ENCODE peak calls at places on chromosomes 2 and 18, in eight cellular contexts. One of them, this sample, is unnamed.

GRCh38 chr2:210224660-210225460 is at the start of gene ACADL:
- DNase-seq in neuronal stem cell: peak; percentile 54
- DNase-seq in spleen: peak; percentile 70
- DNase-seq in left lung: peak; percentile 71
- DNase-seq in right lobe of liver: peak; percentile 88
- DNase-seq in mammary epithelial cell: peak; percentile 20
- DNase-seq in cardiac muscle cell: peak; percentile 21
- DNase-seq in colonic mucosa: peak; percentile 60
- DNase-seq in this sample: peak; percentile 60

GRCh38 chr18:58213445-58213844 is 169.4 kb downstream of the NEDD4L start:
- DNase-seq in left lung: no peak
- DNase-seq in cardiac muscle cell: peak; percentile 78
- DNase-seq in right lobe of liver: no peak
- DNase-seq in neuronal stem cell: no peak
- DNase-seq in mammary epithelial cell: peak; percentile 89
- DNase-seq in spleen: no peak
- DNase-seq in colonic mucosa: peak; percentile 16
- DNase-seq in this sample: no peak

GRCh38 chr2:239224249-239224605 is 176.6 kb downstream of the HDAC4 start:
- DNase-seq in cardiac muscle cell: no peak
- DNase-seq in mammary epithelial cell: no peak
- DNase-seq in colonic mucosa: no peak
- DNase-seq in left lung: no peak
- DNase-seq in neuronal stem cell: no peak
- DNase-seq in spleen: no peak
- DNase-seq in right lobe of liver: peak; percentile 51
- DNase-seq in this sample: no peak

GRCh38 chr2:86366651-86367500 is 29.4 kb upstream of the REEP1 start:
- DNase-seq in cardiac muscle cell: no peak
- DNase-seq in spleen: no peak
- DNase-seq in right lobe of liver: no peak
- DNase-seq in mammary epithelial cell: no peak
- DNase-seq in left lung: no peak
- DNase-seq in neuronal stem cell: no peak
- DNase-seq in colonic mucosa: no peak
- DNase-seq in this sample: no peak

GRCh38 chr2:23617167-23617787 is 232.3 kb downstream of the KLHL29 start:
- DNase-seq in spleen: peak; percentile 43
- DNase-seq in neuronal stem cell: no peak
- DNase-seq in colonic mucosa: no peak
- DNase-seq in right lobe of liver: no peak
- DNase-seq in cardiac muscle cell: peak; percentile 87
- DNase-seq in mammary epithelial cell: no peak
- DNase-seq in left lung: peak; percentile 61
- DNase-seq in this sample: peak; percentile 52

GRCh38 chr2:235146206-235146605 is 194.4 kb downstream of the SH3BP4 start:
- DNase-seq in neuronal stem cell: no peak
- DNase-seq in spleen: no peak
- DNase-seq in mammary epithelial cell: no peak
- DNase-seq in left lung: no peak
- DNase-seq in colonic mucosa: peak; percentile 9
- DNase-seq in right lobe of liver: peak; percentile 1
- DNase-seq in cardiac muscle cell: no peak
- DNase-seq in this sample: no peak

GRCh38 chr2:149330127-149331022 is at the start of gene LYPD6:
- DNase-seq in colonic mucosa: peak; percentile 79
- DNase-seq in spleen: no peak
- DNase-seq in mammary epithelial cell: peak; percentile 72
- DNase-seq in cardiac muscle cell: peak; percentile 78
- DNase-seq in left lung: peak; percentile 51
- DNase-seq in neuronal stem cell: peak; percentile 82
- DNase-seq in right lobe of liver: peak; percentile 85
- DNase-seq in this sample: peak; percentile 68

GRCh38 chr2:221502270-221502973 is 69.7 kb downstream of the EPHA4 start:
- DNase-seq in cardiac muscle cell: peak; percentile 81
- DNase-seq in mammary epithelial cell: peak; percentile 70
- DNase-seq in neuronal stem cell: no peak
- DNase-seq in colonic mucosa: no peak
- DNase-seq in left lung: no peak
- DNase-seq in right lobe of liver: no peak
- DNase-seq in spleen: no peak
- DNase-seq in this sample: no peak

GRCh38 chr2:222736301-222736700 is 64.8 kb downstream of the MOGAT1 start:
- DNase-seq in left lung: no peak
- DNase-seq in neuronal stem cell: no peak
- DNase-seq in mammary epithelial cell: no peak
- DNase-seq in spleen: no peak
- DNase-seq in colonic mucosa: no peak
- DNase-seq in cardiac muscle cell: peak; percentile 54
- DNase-seq in right lobe of liver: no peak
- DNase-seq in this sample: no peak

GRCh38 chr2:60053791-60054190 is 499.7 kb downstream of the BCL11A start:
- DNase-seq in cardiac muscle cell: no peak
- DNase-seq in right lobe of liver: no peak
- DNase-seq in neuronal stem cell: no peak
- DNase-seq in colonic mucosa: peak; percentile 43
- DNase-seq in left lung: no peak
- DNase-seq in mammary epithelial cell: peak; percentile 4
- DNase-seq in spleen: no peak
- DNase-seq in this sample: no peak

GRCh38 chr2:236352761-236353593 is 88.8 kb upstream of the ASB18 start:
- DNase-seq in spleen: no peak
- DNase-seq in right lobe of liver: no peak
- DNase-seq in cardiac muscle cell: peak; percentile 47
- DNase-seq in neuronal stem cell: peak; percentile 27
- DNase-seq in colonic mucosa: no peak
- DNase-seq in left lung: no peak
- DNase-seq in mammary epithelial cell: peak; percentile 9
- DNase-seq in this sample: no peak

GRCh38 chr2:224722250-224722649 is 6.1 kb upstream of the CCDC195 start:
- DNase-seq in left lung: no peak
- DNase-seq in right lobe of liver: no peak
- DNase-seq in mammary epithelial cell: no peak
- DNase-seq in spleen: no peak
- DNase-seq in colonic mucosa: no peak
- DNase-seq in cardiac muscle cell: peak; percentile 12
- DNase-seq in neuronal stem cell: no peak
- DNase-seq in this sample: no peak

GRCh38 chr2:121707344-121707919 is 29.2 kb downstream of the NIFK start:
- DNase-seq in colonic mucosa: peak; percentile 47
- DNase-seq in spleen: no peak
- DNase-seq in neuronal stem cell: no peak
- DNase-seq in right lobe of liver: no peak
- DNase-seq in mammary epithelial cell: no peak
- DNase-seq in left lung: no peak
- DNase-seq in cardiac muscle cell: no peak
- DNase-seq in this sample: no peak

GRCh38 chr2:18149660-18150246 is 271.3 kb downstream of the KCNS3 start:
- DNase-seq in mammary epithelial cell: peak; percentile 24
- DNase-seq in spleen: no peak
- DNase-seq in cardiac muscle cell: peak; percentile 61
- DNase-seq in left lung: no peak
- DNase-seq in right lobe of liver: no peak
- DNase-seq in neuronal stem cell: peak; percentile 14
- DNase-seq in colonic mucosa: no peak
- DNase-seq in this sample: no peak

GRCh38 chr2:174965551-174965950 is 39.6 kb downstream of the CHN1 start:
- DNase-seq in neuronal stem cell: no peak
- DNase-seq in right lobe of liver: no peak
- DNase-seq in cardiac muscle cell: no peak
- DNase-seq in left lung: no peak
- DNase-seq in spleen: no peak
- DNase-seq in mammary epithelial cell: no peak
- DNase-seq in colonic mucosa: no peak
- DNase-seq in this sample: no peak

GRCh38 chr2:53911434-53912189 is 51.8 kb upstream of the GPR75 start:
- DNase-seq in cardiac muscle cell: no peak
- DNase-seq in mammary epithelial cell: no peak
- DNase-seq in right lobe of liver: no peak
- DNase-seq in neuronal stem cell: no peak
- DNase-seq in colonic mucosa: no peak
- DNase-seq in spleen: no peak
- DNase-seq in left lung: no peak
- DNase-seq in this sample: no peak

GRCh38 chr2:230824406-230824978 is 40.2 kb upstream of the ITM2C start:
- DNase-seq in right lobe of liver: peak; percentile 58
- DNase-seq in colonic mucosa: peak; percentile 64
- DNase-seq in left lung: no peak
- DNase-seq in neuronal stem cell: peak; percentile 89
- DNase-seq in spleen: no peak
- DNase-seq in cardiac muscle cell: peak; percentile 89
- DNase-seq in mammary epithelial cell: peak; percentile 55
- DNase-seq in this sample: peak; percentile 72

GRCh38 chr2:147679664-147680502 is 164.9 kb upstream of the ACVR2A start:
- DNase-seq in spleen: no peak
- DNase-seq in colonic mucosa: no peak
- DNase-seq in neuronal stem cell: no peak
- DNase-seq in right lobe of liver: no peak
- DNase-seq in mammary epithelial cell: no peak
- DNase-seq in left lung: no peak
- DNase-seq in cardiac muscle cell: no peak
- DNase-seq in this sample: no peak

GRCh38 chr18:53153281-53153680 is 813.3 kb downstream of the DCC start:
- DNase-seq in right lobe of liver: no peak
- DNase-seq in colonic mucosa: no peak
- DNase-seq in neuronal stem cell: no peak
- DNase-seq in left lung: no peak
- DNase-seq in cardiac muscle cell: peak; percentile 0
- DNase-seq in spleen: no peak
- DNase-seq in mammary epithelial cell: no peak
- DNase-seq in this sample: peak; percentile 2

GRCh38 chr2:217064234-217065103 is 204.6 kb upstream of the TNP1 start:
- DNase-seq in spleen: no peak
- DNase-seq in left lung: no peak
- DNase-seq in neuronal stem cell: peak; percentile 69
- DNase-seq in cardiac muscle cell: peak; percentile 69
- DNase-seq in mammary epithelial cell: no peak
- DNase-seq in right lobe of liver: no peak
- DNase-seq in colonic mucosa: no peak
- DNase-seq in this sample: no peak

GRCh38 chr18:10122116-10122515 is 208.3 kb downstream of the VAPA start:
- DNase-seq in mammary epithelial cell: no peak
- DNase-seq in cardiac muscle cell: peak; percentile 86
- DNase-seq in neuronal stem cell: no peak
- DNase-seq in left lung: no peak
- DNase-seq in spleen: no peak
- DNase-seq in colonic mucosa: no peak
- DNase-seq in right lobe of liver: no peak
- DNase-seq in this sample: no peak

GRCh38 chr2:229591611-229592010 is 122.7 kb downstream of the DNER start:
- DNase-seq in mammary epithelial cell: no peak
- DNase-seq in neuronal stem cell: no peak
- DNase-seq in colonic mucosa: no peak
- DNase-seq in left lung: no peak
- DNase-seq in right lobe of liver: no peak
- DNase-seq in cardiac muscle cell: no peak
- DNase-seq in spleen: no peak
- DNase-seq in this sample: no peak

GRCh38 chr2:232522855-232523681 is 2.9 kb downstream of the PRSS56 start:
- DNase-seq in spleen: no peak
- DNase-seq in left lung: no peak
- DNase-seq in neuronal stem cell: no peak
- DNase-seq in colonic mucosa: no peak
- DNase-seq in cardiac muscle cell: no peak
- DNase-seq in right lobe of liver: no peak
- DNase-seq in mammary epithelial cell: peak; percentile 11
- DNase-seq in this sample: no peak
- H3K4me1 ChIP-seq in spleen: peaks cover 35% of the 10 kb centered on the region
- H3K4me1 ChIP-seq in left lung: peaks cover 28% of the 10 kb centered on the region
- H3K4me1 ChIP-seq in neuronal stem cell: peaks cover 13% of the 10 kb centered on the region
- H3K4me1 ChIP-seq in colonic mucosa: peaks cover 3% of the 10 kb centered on the region
- H3K4me1 ChIP-seq in cardiac muscle cell: peaks cover 2% of the 10 kb centered on the region
- H3K4me1 ChIP-seq in right lobe of liver: no peaks in the 10 kb centered on the region
- H3K4me1 ChIP-seq in mammary epithelial cell: peaks cover 17% of the 10 kb centered on the region
- H3K4me1 ChIP-seq in this sample: peaks cover 6% of the 10 kb centered on the region

GRCh38 chr2:130728007-130728454 is 839 bp upstream of the GPR148 start:
- DNase-seq in mammary epithelial cell: no peak
- DNase-seq in left lung: no peak
- DNase-seq in right lobe of liver: no peak
- DNase-seq in cardiac muscle cell: peak; percentile 21
- DNase-seq in neuronal stem cell: no peak
- DNase-seq in colonic mucosa: peak; percentile 31
- DNase-seq in spleen: peak; percentile 80
- DNase-seq in this sample: no peak
- H3K4me1 ChIP-seq in mammary epithelial cell: peaks cover 20% of the 10 kb centered on the region
- H3K4me1 ChIP-seq in left lung: peaks cover 14% of the 10 kb centered on the region
- H3K4me1 ChIP-seq in right lobe of liver: no peaks in the 10 kb centered on the region
- H3K4me1 ChIP-seq in cardiac muscle cell: peaks cover 9% of the 10 kb centered on the region
- H3K4me1 ChIP-seq in neuronal stem cell: peaks cover 8% of the 10 kb centered on the region
- H3K4me1 ChIP-seq in colonic mucosa: peaks cover 8% of the 10 kb centered on the region
- H3K4me1 ChIP-seq in spleen: peaks cover 23% of the 10 kb centered on the region
- H3K4me1 ChIP-seq in this sample: no peaks in the 10 kb centered on the region

DNA sequence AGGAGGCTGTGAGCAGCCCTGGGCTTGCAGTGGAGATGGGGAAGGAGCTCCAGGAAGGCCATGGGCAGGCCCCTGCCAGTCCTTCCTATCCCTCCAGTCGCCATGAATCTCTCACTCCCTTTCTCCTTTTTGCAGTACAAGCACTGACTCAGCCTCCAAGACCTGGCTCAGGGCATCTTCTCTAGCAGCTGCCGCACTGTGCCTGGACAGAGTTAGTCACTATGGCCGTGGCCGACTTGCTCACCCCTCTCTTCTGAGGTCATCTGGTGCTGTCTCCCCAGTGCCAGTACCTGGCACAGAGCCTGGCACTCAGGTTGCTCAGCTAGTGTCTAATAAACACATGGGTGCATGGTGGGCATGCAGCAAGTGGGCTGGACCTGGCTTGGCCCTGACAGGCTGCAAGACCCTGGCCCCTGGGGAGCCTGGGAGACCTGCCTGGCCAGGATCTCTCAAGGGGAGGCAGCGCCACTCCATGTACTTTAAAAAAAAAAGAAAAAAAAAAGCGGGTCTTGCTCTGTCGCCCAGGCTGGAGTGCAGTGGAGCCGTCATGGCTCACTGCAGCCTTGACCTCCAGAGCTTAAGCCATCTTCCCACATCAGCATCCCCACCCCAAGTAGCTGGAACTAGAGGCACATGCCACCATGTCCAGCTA is 29.3 kb upstream of the SEMA4C start:
- DNase-seq in spleen: no peak
- DNase-seq in left lung: no peak
- DNase-seq in right lobe of liver: no peak
- DNase-seq in cardiac muscle cell: no peak
- DNase-seq in colonic mucosa: no peak
- DNase-seq in neuronal stem cell: no peak
- DNase-seq in mammary epithelial cell: peak; percentile 68
- DNase-seq in this sample: no peak
- H3K4me1 ChIP-seq in spleen: peaks cover 69% of the 10 kb centered on the region
- H3K4me1 ChIP-seq in left lung: peaks cover 8% of the 10 kb centered on the region
- H3K4me1 ChIP-seq in right lobe of liver: no peaks in the 10 kb centered on the region
- H3K4me1 ChIP-seq in cardiac muscle cell: no peaks in the 10 kb centered on the region
- H3K4me1 ChIP-seq in colonic mucosa: peaks cover 10% of the 10 kb centered on the region
- H3K4me1 ChIP-seq in neuronal stem cell: peaks cover 11% of the 10 kb centered on the region
- H3K4me1 ChIP-seq in mammary epithelial cell: peaks cover 36% of the 10 kb centered on the region
- H3K4me1 ChIP-seq in this sample: no peaks in the 10 kb centered on the region

DNA sequence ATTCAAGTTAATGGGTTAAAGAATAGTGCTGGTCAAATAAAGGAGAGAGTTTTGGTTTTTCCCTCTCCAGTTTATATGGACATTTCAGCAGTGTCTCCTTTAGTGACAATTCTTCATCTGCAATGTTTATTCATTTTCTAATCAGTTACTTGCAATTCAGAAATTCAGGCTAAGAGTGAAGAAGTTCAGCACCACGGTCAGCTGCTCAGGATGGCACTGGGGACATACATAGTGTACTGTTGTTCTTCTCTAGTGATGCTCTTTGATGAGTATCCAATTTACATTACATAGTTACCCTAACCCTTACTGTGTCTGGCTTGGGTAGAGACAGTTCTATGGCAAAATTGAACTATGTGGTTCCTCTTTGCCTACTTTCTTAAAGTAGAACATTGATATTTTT is 412.7 kb downstream of the CNTNAP5 start:
- DNase-seq in spleen: no peak
- DNase-seq in colonic mucosa: no peak
- DNase-seq in mammary epithelial cell: no peak
- DNase-seq in right lobe of liver: no peak
- DNase-seq in cardiac muscle cell: peak; percentile 19
- DNase-seq in neuronal stem cell: peak; percentile 43
- DNase-seq in left lung: no peak
- DNase-seq in this sample: no peak
- H3K4me1 ChIP-seq in spleen: no peaks in the 10 kb centered on the region
- H3K4me1 ChIP-seq in colonic mucosa: no peaks in the 10 kb centered on the region
- H3K4me1 ChIP-seq in mammary epithelial cell: no peaks in the 10 kb centered on the region
- H3K4me1 ChIP-seq in right lobe of liver: no peaks in the 10 kb centered on the region
- H3K4me1 ChIP-seq in cardiac muscle cell: no peaks in the 10 kb centered on the region
- H3K4me1 ChIP-seq in neuronal stem cell: no peaks in the 10 kb centered on the region
- H3K4me1 ChIP-seq in left lung: no peaks in the 10 kb centered on the region
- H3K4me1 ChIP-seq in this sample: no peaks in the 10 kb centered on the region